ENCODE peak calls at places on chromosomes 11 and 22, in nine cellular contexts. N, B, D, K, L, H, F, S and I are unnamed samples.
A peak's percentile ranks its signal among the peaks of the same experiment; 100 is the strongest.

GRCh38 chr11:68498313-68498712 is 37.8 kb downstream of the PPP6R3 start:
- DNase-seq in N (no peak), B (no peak), D (no peak), K (peak; percentile 25), L (no peak), H (no peak), F (no peak), S (no peak), I (no peak)

GRCh38 chr11:63887600-63887999 is 29.4 kb downstream of the RCOR2 start:
- DNase-seq in N (no peak), B (no peak), D (no peak), K (no peak), L (no peak), H (no peak), F (no peak), S (peak; percentile 86), I (no peak)

GRCh38 chr11:130206141-130206540 is 46.6 kb downstream of the ST14 start:
- DNase-seq in N (no peak), B (no peak), D (no peak), K (no peak), L (no peak), H (no peak), F (no peak), S (no peak), I (no peak)

GRCh38 chr11:120564573-120565301 is 53.2 kb downstream of the GRIK4 start:
- DNase-seq in N (no peak), B (no peak), D (peak; percentile 75), K (peak; percentile 51), L (peak; percentile 74), H (peak; percentile 35), F (no peak), S (peak; percentile 80), I (no peak)

GRCh38 chr11:57598831-57599155 is 1.3 kb downstream of the SERPING1 start:
- DNase-seq in N (no peak), B (no peak), D (peak; percentile 53), K (no peak), L (no peak), H (peak; percentile 35), F (no peak), S (no peak), I (no peak)

GRCh38 chr11:16410479-16410878 is 54.1 kb upstream of the SOX6 start:
- DNase-seq in N (no peak), B (no peak), D (no peak), K (no peak), L (no peak), H (no peak), F (no peak), S (no peak), I (no peak)

GRCh38 chr11:8793114-8793777 is 110.7 kb downstream of the RPL27A start:
- DNase-seq in N (no peak), B (no peak), D (peak; percentile 51), K (no peak), L (no peak), H (no peak), F (no peak), S (no peak), I (no peak)

GRCh38 chr11:109783842-109784241 is 309.4 kb upstream of the ZC3H12C start:
- DNase-seq in N (no peak), B (no peak), D (no peak), K (no peak), L (no peak), H (no peak), F (no peak), S (no peak), I (no peak)

GRCh38 chr22:29973269-29973668 is 90.3 kb downstream of the MTMR3 start:
- DNase-seq in N (no peak), B (no peak), D (no peak), K (no peak), L (no peak), H (no peak), F (no peak), S (no peak), I (no peak)

DNA sequence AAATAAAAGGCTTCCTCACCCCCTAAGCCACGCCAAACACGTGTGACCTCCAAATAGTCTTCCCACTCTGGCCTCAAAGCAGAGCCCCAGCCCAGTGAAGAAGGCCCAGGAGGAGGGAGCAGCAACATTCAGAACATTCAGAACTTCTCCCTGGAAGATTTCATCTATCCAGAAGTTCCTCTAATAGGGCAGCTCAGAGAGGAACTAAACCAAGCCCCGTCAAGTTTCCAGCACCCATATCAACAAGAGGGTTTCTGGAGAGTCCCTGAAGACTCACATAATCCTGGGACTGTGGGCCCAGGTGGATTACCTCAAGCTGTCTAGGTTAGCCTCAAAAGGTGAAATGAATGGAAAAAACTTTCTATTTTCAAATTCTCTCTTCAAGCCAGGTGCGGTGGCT is 39.4 kb downstream of the PC start:
- DNase-seq in N (no peak), B (no peak), D (no peak), K (no peak), L (no peak), H (no peak), F (no peak), S (no peak), I (no peak)
- H3K27ac ChIP-seq in N (no peak overlapping the region), B (no peak overlapping the region), D (no peak overlapping the region), K (no peak overlapping the region), L (no peak overlapping the region), H (no peak overlapping the region), F (no peak overlapping the region), S (no peak overlapping the region), I (no peak overlapping the region)

GRCh38 chr22:26656896-26657851 is at the start of gene MIAT:
- DNase-seq in N (no peak), B (no peak), D (peak; percentile 24), K (no peak), L (peak; percentile 60), H (peak; percentile 36), F (no peak), S (peak; percentile 85), I (no peak)
- H3K4me3 ChIP-seq in N (peak within 1 kb of the TSS; percentile 36), B (peak within 1 kb of the TSS; percentile 32), D (peak within 1 kb of the TSS; percentile 44), K (no peak within 1 kb of the TSS), L (peak within 1 kb of the TSS; percentile 53), H (peak within 1 kb of the TSS; percentile 20), F (peak within 1 kb of the TSS; percentile 61), S (peak within 1 kb of the TSS; percentile 74), I (no peak within 1 kb of the TSS)

GRCh38 chr22:25024895-25025294 is 72.4 kb downstream of the KIAA1671 start:
- DNase-seq in N (no peak), B (no peak), D (no peak), K (no peak), L (no peak), H (no peak), F (no peak), S (no peak), I (no peak)
- H3K4me1 ChIP-seq in N (peaks cover 28% of the 10 kb centered on the region), B (no peaks in the 10 kb centered on the region), D (no peaks in the 10 kb centered on the region), K (peaks cover 39% of the 10 kb centered on the region), L (peaks cover 5% of the 10 kb centered on the region), H (peaks cover 4% of the 10 kb centered on the region), F (peaks cover 24% of the 10 kb centered on the region), S (no peaks in the 10 kb centered on the region), I (peaks cover 23% of the 10 kb centered on the region)

GRCh38 chr22:19942886-19943664 is 1.5 kb upstream of the TXNRD2 start:
- DNase-seq in N (no peak), B (no peak), D (peak; percentile 94), K (peak; percentile 30), L (no peak), H (no peak), F (no peak), S (no peak), I (peak; percentile 87)

GRCh38 chr22:19943665-19944026 is 2.0 kb upstream of the TXNRD2 start:
- DNase-seq in N (no peak), B (no peak), D (peak; percentile 76), K (no peak), L (no peak), H (no peak), F (no peak), S (no peak), I (peak; percentile 92)

GRCh38 chr22:19951351-19951750 is 9.7 kb upstream of the TXNRD2 start:
- DNase-seq in N (no peak), B (no peak), D (no peak), K (no peak), L (no peak), H (no peak), F (no peak), S (peak; percentile 32), I (no peak)

GRCh38 chr22:19942071-19942885 is 660 bp upstream of the TXNRD2 start:
- DNase-seq in N (no peak), B (peak; percentile 73), D (peak; percentile 69), K (peak; percentile 44), L (no peak), H (no peak), F (no peak), S (no peak), I (peak; percentile 51)

GRCh38 chr22:19948057-19948760 is 6.6 kb upstream of the TXNRD2 start:
- DNase-seq in N (no peak), B (no peak), D (no peak), K (no peak), L (no peak), H (no peak), F (no peak), S (peak; percentile 38), I (no peak)
- H3K27ac ChIP-seq in N (no peak overlapping the region), B (peak overlapping the region; percentile 96), D (peak overlapping the region; percentile 20), K (peak overlapping the region; percentile 87), L (peak overlapping the region; percentile 94), H (peak overlapping the region; percentile 9), F (no peak overlapping the region), S (no peak overlapping the region), I (peak overlapping the region; percentile 78)

DNA sequence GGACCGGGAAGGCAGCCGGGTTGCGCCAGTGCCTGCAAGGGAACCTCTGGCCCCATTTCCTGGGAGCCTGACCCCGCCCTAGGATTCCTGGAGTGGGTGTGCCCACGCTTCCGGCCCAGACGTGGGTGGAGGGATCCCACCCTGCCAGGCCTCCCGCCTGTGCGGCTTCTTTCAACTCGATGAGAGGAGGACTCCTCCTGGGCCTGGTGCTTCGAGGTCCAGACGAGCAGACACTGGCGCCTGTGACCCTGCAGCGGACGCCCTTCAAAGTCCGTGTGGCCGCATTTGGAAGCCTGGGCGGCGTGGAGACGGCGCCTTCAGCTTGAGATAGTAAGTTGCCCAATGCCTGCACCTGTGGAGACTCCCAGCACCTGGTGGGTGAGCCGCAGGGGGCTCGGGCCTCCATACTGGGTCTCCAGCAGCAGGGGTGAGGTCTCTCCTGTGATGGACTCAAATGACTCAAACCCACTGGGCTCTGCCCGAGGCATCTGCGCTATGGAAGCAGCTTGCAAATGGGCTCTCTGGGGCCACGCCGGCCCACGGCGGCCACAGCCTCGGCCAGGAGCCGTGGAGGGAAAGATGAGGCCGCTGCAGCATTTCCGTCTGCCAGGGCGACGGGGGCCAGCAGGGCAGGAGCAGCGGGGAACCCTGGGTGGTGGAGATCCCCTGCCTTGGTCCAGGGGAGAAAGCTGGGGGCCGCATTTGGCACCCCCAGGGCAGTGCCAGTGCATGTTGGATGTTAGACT is 64.3 kb upstream of the PPARA start:
- DNase-seq in N (peak; percentile 93), B (peak; percentile 67), D (no peak), K (peak; percentile 66), L (peak; percentile 92), H (peak; percentile 54), F (peak; percentile 69), S (no peak), I (peak; percentile 93)
- H3K4me3 ChIP-seq in N (peak overlapping the region; percentile 28), B (peak overlapping the region; percentile 40), D (no peak overlapping the region), K (peak overlapping the region; percentile 24), L (peak overlapping the region; percentile 48), H (no peak overlapping the region), F (peak overlapping the region; percentile 68), S (no peak overlapping the region), I (peak overlapping the region; percentile 88)

DNA sequence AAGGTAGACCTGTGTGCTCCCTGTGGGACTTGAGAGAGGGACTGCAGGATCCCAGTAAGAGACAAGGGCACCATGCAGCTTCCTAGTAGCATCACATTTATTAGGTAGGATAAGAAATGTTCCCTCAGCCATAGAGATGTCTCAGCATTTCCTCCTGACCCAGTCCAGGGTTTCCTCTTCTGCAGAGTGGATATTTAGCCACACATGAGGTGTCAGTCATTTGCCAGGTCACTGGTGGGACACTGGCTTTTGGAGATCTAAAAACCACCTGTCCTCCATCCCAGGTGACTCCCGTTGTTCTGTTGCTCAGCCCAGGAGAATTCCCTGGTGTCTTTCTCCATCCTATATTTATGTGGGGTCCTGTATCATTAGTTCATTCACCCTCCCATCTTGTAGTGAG is 117.5 kb upstream of the NNMT start:
- DNase-seq in N (no peak), B (no peak), D (no peak), K (no peak), L (peak; percentile 58), H (no peak), F (no peak), S (no peak), I (no peak)
- H3K4me1 ChIP-seq in N (no peaks in the 10 kb centered on the region), B (peaks cover 96% of the 10 kb centered on the region), D (no peaks in the 10 kb centered on the region), K (peaks cover 78% of the 10 kb centered on the region), L (peaks cover 96% of the 10 kb centered on the region), H (peaks cover 97% of the 10 kb centered on the region), F (no peaks in the 10 kb centered on the region), S (no peaks in the 10 kb centered on the region), I (no peaks in the 10 kb centered on the region)